ENCODE peak calls at places on chromosome 21, in nine cellular contexts. B, J, G, Q, P, X, N, Y and C are unnamed samples.
A peak's percentile ranks its signal among the peaks of the same experiment; 100 is the strongest.

GRCh38 chr21:42721341-42721824 is 68.0 kb downstream of the PDE9A start:
- DNase-seq in B (no peak), J (no peak), G (no peak), Q (no peak), P (no peak), X (no peak), N (peak; percentile 53), Y (no peak), C (peak; percentile 32)

GRCh38 chr21:35525443-35525842 is 476.3 kb upstream of the RUNX1 start:
- DNase-seq in B (no peak), J (peak; percentile 34), G (no peak), Q (no peak), P (no peak), X (no peak), N (no peak), Y (no peak), C (no peak)

GRCh38 chr21:28392436-28392835 is 600.2 kb downstream of the LTN1 start:
- DNase-seq in B (no peak), J (no peak), G (no peak), Q (no peak), P (no peak), X (no peak), N (no peak), Y (no peak), C (no peak)

GRCh38 chr21:45454924-45455315 is 50.0 kb downstream of the COL18A1 start:
- DNase-seq in B (no peak), J (no peak), G (peak; percentile 30), Q (no peak), P (no peak), X (no peak), N (peak; percentile 58), Y (no peak), C (no peak)

GRCh38 chr21:17989780-17990179 is 170.6 kb upstream of the C21orf91 start:
- DNase-seq in B (no peak), J (no peak), G (no peak), Q (no peak), P (no peak), X (no peak), N (no peak), Y (no peak), C (no peak)

GRCh38 chr21:17139696-17140095 is 373.1 kb upstream of the CXADR start:
- DNase-seq in B (no peak), J (no peak), G (no peak), Q (no peak), P (no peak), X (no peak), N (no peak), Y (no peak), C (no peak)

GRCh38 chr21:16532841-16533240 is 803.1 kb downstream of the USP25 start:
- DNase-seq in B (no peak), J (no peak), G (no peak), Q (no peak), P (no peak), X (no peak), N (peak; percentile 71), Y (no peak), C (no peak)

GRCh38 chr21:39727401-39728120 is 17.4 kb upstream of the IGSF5 start:
- DNase-seq in B (no peak), J (no peak), G (no peak), Q (no peak), P (no peak), X (no peak), N (no peak), Y (no peak), C (no peak)

GRCh38 chr21:41459884-41460534 is 34.0 kb downstream of the MX1 start:
- DNase-seq in B (no peak), J (no peak), G (no peak), Q (no peak), P (no peak), X (no peak), N (no peak), Y (no peak), C (no peak)

GRCh38 chr21:42032968-42033367 is 22.8 kb upstream of the ZBTB21 start:
- DNase-seq in B (peak; percentile 54), J (no peak), G (no peak), Q (no peak), P (no peak), X (no peak), N (no peak), Y (no peak), C (no peak)

GRCh38 chr21:36065497-36066036 is 4.3 kb upstream of the CBR1 start:
- DNase-seq in B (no peak), J (no peak), G (no peak), Q (peak; percentile 65), P (no peak), X (no peak), N (peak; percentile 77), Y (no peak), C (no peak)

GRCh38 chr21:26099610-26100219 is 70.9 kb downstream of the APP start:
- DNase-seq in B (no peak), J (no peak), G (no peak), Q (no peak), P (no peak), X (no peak), N (peak; percentile 62), Y (no peak), C (no peak)

GRCh38 chr21:15967661-15968060 is 237.9 kb downstream of the USP25 start:
- DNase-seq in B (no peak), J (no peak), G (no peak), Q (peak; percentile 14), P (no peak), X (no peak), N (peak; percentile 7), Y (no peak), C (no peak)

GRCh38 chr21:28633803-28634572 is 358.7 kb downstream of the LTN1 start:
- DNase-seq in B (no peak), J (no peak), G (no peak), Q (no peak), P (no peak), X (no peak), N (peak; percentile 92), Y (no peak), C (no peak)

GRCh38 chr21:44337941-44338895 is 972 bp downstream of the CFAP410 start:
- DNase-seq in B (peak; percentile 93), J (no peak), G (peak; percentile 67), Q (peak; percentile 19), P (peak; percentile 90), X (no peak), N (peak; percentile 62), Y (peak; percentile 10), C (peak; percentile 67)

GRCh38 chr21:33403128-33403785 is at the start of gene IFNGR2:
- DNase-seq in B (peak; percentile 93), J (peak; percentile 48), G (peak; percentile 57), Q (no peak), P (peak; percentile 74), X (no peak), N (peak; percentile 52), Y (peak; percentile 61), C (no peak)

GRCh38 chr21:45983981-45984551 is 2.5 kb downstream of the COL6A1 start:
- DNase-seq in B (peak; percentile 75), J (no peak), G (no peak), Q (no peak), P (no peak), X (no peak), N (no peak), Y (no peak), C (no peak)